ENCODE peak calls at places on chromosome 18, in six cellular contexts. M, B, Q, X, C and F are unnamed samples.

GRCh38 chr18:57767259-57768050 is 35.7 kb downstream of the ATP8B1 start:
- DNase-seq in C (no peak), B (no peak), Q (no peak), M (no peak), X (no peak), F (no peak)

GRCh38 chr18:42798606-42799005 is 316.9 kb downstream of the RIT2 start:
- DNase-seq in Q (no peak), M (no peak), X (no peak), B (no peak), C (no peak), F (no peak)

GRCh38 chr18:45940724-45941123 is 26.4 kb downstream of the EPG5 start:
- DNase-seq in C (no peak), X (no peak), M (no peak), B (no peak), Q (no peak), F (no peak)

GRCh38 chr18:55407191-55407590 is 180.8 kb downstream of the TCF4 start:
- DNase-seq in X (no peak), B (no peak), M (no peak), Q (no peak), C (no peak), F (no peak)

GRCh38 chr18:37691162-37691561 is 125.6 kb upstream of the CELF4 start:
- DNase-seq in X (no peak), B (no peak), M (no peak), C (no peak), Q (no peak), F (no peak)

GRCh38 chr18:69444221-69444620 is 43.5 kb downstream of the DOK6 start:
- DNase-seq in C (no peak), B (no peak), M (no peak), X (no peak), Q (no peak), F (no peak)

GRCh38 chr18:53745228-53745967 is 479.1 kb downstream of the MBD2 start:
- DNase-seq in Q (no peak), M (no peak), B (no peak), X (no peak), C (no peak), F (no peak)

GRCh38 chr18:54069729-54070128 is 154.7 kb downstream of the MBD2 start:
- DNase-seq in M (no peak), B (no peak), X (no peak), Q (no peak), C (no peak), F (no peak)

GRCh38 chr18:25726278-25726677 is 364.1 kb downstream of the SS18 start:
- DNase-seq in C (no peak), X (no peak), Q (no peak), M (no peak), B (no peak), F (no peak)

GRCh38 chr18:35861367-35862114 is 110.9 kb upstream of the RMP24 start:
- DNase-seq in Q (peak), M (no peak), B (no peak), C (no peak), X (no peak), F (peak)